ENCODE peak calls at places on chromosomes 11 and 22, in eight cellular contexts. K is EH, F is T-helper 2 cell, S is A549, O is EL, A is NCI-H524, H is NCI-H2029 treated with DMSO at 0.1 percent for 48 hours, B is activated T-cell treated with anti-CD3 and anti-CD28 coated beads for 24 hours. W is an unnamed sample.

GRCh38 chr22:35111244-35111643 is 45.3 kb downstream of the ISX start:
- DNase-seq in O (no peak), K (no peak), H (no peak), S (no peak), F (no peak), A (no peak), B (no peak), W (no peak)

GRCh38 chr11:86765146-86765663 is 35.1 kb upstream of the PRSS23 start:
- DNase-seq in H (no peak), A (no peak), O (no peak), S (no peak), K (peak), F (no peak), B (no peak), W (no peak)

GRCh38 chr11:86805873-86806310 is 5.5 kb downstream of the PRSS23 start:
- DNase-seq in B (no peak), S (no peak), H (no peak), K (no peak), F (no peak), A (no peak), O (no peak), W (peak)

GRCh38 chr22:25139062-25139461 is 60.6 kb upstream of the CRYBB3 start:
- DNase-seq in K (no peak), B (no peak), A (no peak), O (no peak), H (no peak), S (no peak), F (no peak), W (no peak)

GRCh38 chr22:37566329-37566837 is 6.1 kb downstream of the CDC42EP1 start:
- DNase-seq in B (peak), O (no peak), F (peak), H (no peak), A (no peak), S (no peak), K (no peak), W (no peak)

GRCh38 chr11:2414616-2415015 is 14.1 kb downstream of the TSSC4 start:
- DNase-seq in S (no peak), O (no peak), B (no peak), H (no peak), F (no peak), A (no peak), K (no peak), W (no peak)

GRCh38 chr11:126371595-126371994 is 16.1 kb downstream of the ST3GAL4 start:
- DNase-seq in B (no peak), F (no peak), A (no peak), H (no peak), O (no peak), S (no peak), K (no peak), W (no peak)

GRCh38 chr11:65078151-65078550 is 5.7 kb downstream of the CDCA5 start:
- DNase-seq in F (peak), B (peak), K (peak), O (peak), S (peak), A (peak), H (peak), W (peak)

GRCh38 chr11:12842933-12843636 is 166.0 kb upstream of the RASSF10 start:
- DNase-seq in H (peak), K (peak), S (no peak), F (no peak), A (peak), B (no peak), O (peak), W (peak)

GRCh38 chr22:22478450-22478849 is 30.1 kb downstream of the ZNF280B start:
- DNase-seq in B (no peak), O (no peak), S (no peak), K (no peak), F (no peak), A (no peak), H (no peak), W (no peak)

GRCh38 chr11:111860257-111860656 is 11.1 kb downstream of the ALG9 start:
- DNase-seq in K (no peak), O (no peak), A (no peak), H (no peak), S (no peak), B (no peak), F (no peak), W (no peak)

GRCh38 chr11:80958414-80958813 is 1517.6 kb upstream of the TENM4 start:
- DNase-seq in O (no peak), K (no peak), B (no peak), F (no peak), A (no peak), S (no peak), H (no peak), W (peak)

GRCh38 chr11:34651551-34651950 is 30.7 kb downstream of the EHF start:
- DNase-seq in O (no peak), H (no peak), F (no peak), B (no peak), A (no peak), K (no peak), S (no peak), W (peak)

GRCh38 chr11:100340416-100341323 is 346.4 kb upstream of the ARHGAP42 start:
- DNase-seq in A (no peak), H (no peak), B (no peak), O (no peak), F (no peak), K (no peak), S (no peak), W (peak)

GRCh38 chr11:91717169-91717568 is 507.4 kb upstream of the FAT3 start:
- DNase-seq in H (no peak), B (no peak), A (no peak), O (no peak), K (no peak), F (no peak), S (no peak), W (no peak)

GRCh38 chr22:36471341-36471821 is 10.1 kb downstream of the TXN2 start:
- DNase-seq in K (peak), A (no peak), B (no peak), F (no peak), H (no peak), S (no peak), O (peak), W (no peak)

W was measured in OCI-M1.